ENCODE peak calls at places on chromosomes 4 and X, in four cellular contexts. O is NCI-H1417, B is T-helper 17 cell, R is mucosa of gallbladder. H is an unnamed sample.

GRCh38 chr4:169143335-169143734 is 127.4 kb downstream of the SH3RF1 start:
- DNase-seq in O (no peak), B (no peak), R (no peak), H (no peak)

GRCh38 chrX:150527108-150527507 is 41.3 kb upstream of the MTM1 start:
- DNase-seq in O (no peak), B (no peak), R (no peak), H (no peak)

GRCh38 chr4:7073526-7074390 is 5.9 kb upstream of the GRPEL1 start:
- DNase-seq in O (peak; percentile 58), B (no peak), R (no peak), H (peak; percentile 67)

GRCh38 chr4:64538219-64538618 is 129.0 kb upstream of the TECRL start:
- DNase-seq in O (no peak), B (no peak), R (no peak), H (no peak)

GRCh38 chr4:160129439-160129838 is 1026.6 kb downstream of the RAPGEF2 start:
- DNase-seq in O (no peak), B (no peak), R (no peak), H (no peak)

GRCh38 chr4:139934786-139935330 is 219.1 kb downstream of the MAML3 start:
- DNase-seq in O (peak; percentile 96), B (no peak), R (no peak), H (no peak)

GRCh38 chr4:67573193-67573592 is 14.7 kb downstream of the STAP1 start:
- DNase-seq in O (no peak), B (no peak), R (no peak), H (no peak)

GRCh38 chrX:38880460-38880859 is 79.2 kb downstream of the MID1IP1 start:
- DNase-seq in O (peak; percentile 64), B (no peak), R (no peak), H (no peak)

GRCh38 chr4:20305976-20306375 is 54.3 kb downstream of the SLIT2 start:
- DNase-seq in O (peak; percentile 56), B (no peak), R (no peak), H (peak; percentile 10)

GRCh38 chr4:84238247-84239090 is 260.6 kb downstream of the NKX6-1 start:
- DNase-seq in O (no peak), B (no peak), R (no peak), H (no peak)

H was measured in NCI-H526 treated with DMSO at 0.1 percent for 48 hours.